ENCODE peak calls at places on chromosomes 12 and 14, in six cellular contexts. V, I, J, M, T and E are unnamed samples.
A peak's percentile ranks its signal among the peaks of the same experiment; 100 is the strongest.

GRCh38 chr14:100590726-100591452 is 3.7 kb upstream of the BEGAIN start:
- DNase-seq in V (no peak), M (no peak), I (peak; percentile 16), J (no peak), T (no peak), E (no peak)

GRCh38 chr12:108563135-108563803 is 873 bp downstream of the ISCU start:
- DNase-seq in V (peak; percentile 75), T (peak; percentile 83), I (peak; percentile 79), J (peak; percentile 87), M (peak; percentile 83), E (peak; percentile 89)

GRCh38 chr14:70018713-70019201 is 139.5 kb downstream of the SMOC1 start:
- DNase-seq in V (no peak), T (no peak), I (no peak), J (no peak), M (no peak), E (no peak)

GRCh38 chr12:80632835-80633234 is 74.6 kb upstream of the MYF6 start:
- DNase-seq in T (no peak), J (no peak), I (peak; percentile 5), M (peak; percentile 23), V (no peak), E (peak; percentile 27)

GRCh38 chr14:100866666-100867630 is 36.6 kb downstream of the RTL1 start:
- DNase-seq in M (no peak), V (no peak), J (no peak), I (no peak), T (no peak), E (no peak)

GRCh38 chr14:104145826-104146642 is 7.6 kb downstream of the KIF26A start:
- DNase-seq in J (no peak), I (peak; percentile 49), T (no peak), M (no peak), V (no peak), E (no peak)

GRCh38 chr12:32918890-32919791 is 22.6 kb upstream of the PKP2 start:
- DNase-seq in I (peak; percentile 66), J (no peak), T (no peak), V (peak; percentile 17), M (peak; percentile 37), E (no peak)

GRCh38 chr12:121711925-121712461 is 559 bp upstream of the TMEM120B start:
- DNase-seq in T (no peak), M (peak; percentile 35), J (no peak), I (no peak), V (no peak), E (peak; percentile 31)

GRCh38 chr12:99235381-99235780 is 412.2 kb upstream of the GARIN6 start:
- DNase-seq in I (no peak), M (no peak), V (no peak), T (no peak), J (no peak), E (peak; percentile 11)

GRCh38 chr12:28065374-28065773 is 92.8 kb upstream of the PTHLH start:
- DNase-seq in J (no peak), T (no peak), V (no peak), M (no peak), I (no peak), E (no peak)

GRCh38 chr14:54011001-54011400 is 54.4 kb upstream of the BMP4 start:
- DNase-seq in I (no peak), T (no peak), V (no peak), J (no peak), M (no peak), E (no peak)

GRCh38 chr14:61581955-61582615 is 113.2 kb upstream of the HIF1A start:
- DNase-seq in I (no peak), J (no peak), V (no peak), T (no peak), M (no peak), E (no peak)

GRCh38 chr14:101980251-101980650 is 15.9 kb downstream of the DYNC1H1 start:
- DNase-seq in V (no peak), M (no peak), T (no peak), I (no peak), J (no peak), E (peak; percentile 37)

GRCh38 chr14:61733972-61734371 is 28.2 kb upstream of the SNAPC1 start:
- DNase-seq in V (no peak), I (no peak), T (no peak), M (no peak), J (no peak), E (no peak)

GRCh38 chr14:72745991-72746980 is 147.6 kb downstream of the DPF3 start:
- DNase-seq in J (no peak), M (no peak), T (no peak), V (no peak), I (no peak), E (no peak)

GRCh38 chr12:124441443-124442190 is 125.8 kb downstream of the NCOR2 start:
- DNase-seq in M (no peak), I (no peak), T (no peak), J (no peak), V (peak; percentile 47), E (no peak)

GRCh38 chr12:105874121-105874520 is 264.6 kb downstream of the NUAK1 start:
- DNase-seq in M (no peak), J (no peak), V (no peak), I (no peak), T (no peak), E (no peak)

GRCh38 chr12:121086896-121087295 is 45.8 kb upstream of the P2RX7 start:
- DNase-seq in I (no peak), J (no peak), M (no peak), V (no peak), T (no peak), E (no peak)

GRCh38 chr12:120856980-120857379 is 47.2 kb downstream of the SPPL3 start:
- DNase-seq in V (no peak), I (no peak), J (peak; percentile 12), M (no peak), T (no peak), E (peak; percentile 67)

GRCh38 chr14:32702571-32702970 is 236.1 kb upstream of the NPAS3 start:
- DNase-seq in J (no peak), M (no peak), V (no peak), I (no peak), T (no peak), E (no peak)

DNA sequence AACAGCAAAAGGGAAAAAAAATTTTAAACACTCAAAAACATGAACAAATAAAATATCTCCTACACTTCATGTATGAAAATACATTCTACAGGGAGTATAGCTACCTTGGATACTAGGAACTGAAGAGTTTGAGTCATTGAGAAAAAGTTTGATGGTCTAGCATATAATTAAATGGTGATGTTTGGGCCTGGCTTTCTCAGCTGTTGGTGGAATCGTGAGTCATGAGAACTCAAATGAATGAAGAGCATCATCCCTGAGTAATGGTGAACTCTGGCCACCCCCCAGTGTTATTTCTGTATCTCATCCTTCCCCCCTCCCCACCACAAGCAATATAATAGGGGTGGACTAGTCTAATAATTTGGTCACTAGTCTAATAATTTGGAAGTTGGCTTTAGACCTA is 6.7 kb upstream of the SLC6A15 start:
- DNase-seq in T (no peak), J (no peak), I (no peak), M (no peak), V (no peak), E (no peak)
- TF ChIP-seq JUND in T (no peak), J (no peak), I (no peak), M (no peak), V (no peak), E (no peak)

GRCh38 chr14:94110552-94111181 is at the start of gene IFI27:
- DNase-seq in M (no peak), J (no peak), V (peak; percentile 44), T (no peak), I (no peak), E (no peak)

GRCh38 chr14:94109915-94110250 is 653 bp upstream of the IFI27 start:
- DNase-seq in J (no peak), I (no peak), T (no peak), M (no peak), V (no peak), E (no peak)

GRCh38 chr14:94113073-94113472 is 2.5 kb downstream of the IFI27 start:
- DNase-seq in T (no peak), I (no peak), V (no peak), J (no peak), M (no peak), E (peak; percentile 34)

GRCh38 chr14:94112513-94113060 is 2.1 kb downstream of the IFI27 start:
- DNase-seq in T (no peak), V (no peak), J (no peak), M (no peak), I (no peak), E (no peak)

DNA sequence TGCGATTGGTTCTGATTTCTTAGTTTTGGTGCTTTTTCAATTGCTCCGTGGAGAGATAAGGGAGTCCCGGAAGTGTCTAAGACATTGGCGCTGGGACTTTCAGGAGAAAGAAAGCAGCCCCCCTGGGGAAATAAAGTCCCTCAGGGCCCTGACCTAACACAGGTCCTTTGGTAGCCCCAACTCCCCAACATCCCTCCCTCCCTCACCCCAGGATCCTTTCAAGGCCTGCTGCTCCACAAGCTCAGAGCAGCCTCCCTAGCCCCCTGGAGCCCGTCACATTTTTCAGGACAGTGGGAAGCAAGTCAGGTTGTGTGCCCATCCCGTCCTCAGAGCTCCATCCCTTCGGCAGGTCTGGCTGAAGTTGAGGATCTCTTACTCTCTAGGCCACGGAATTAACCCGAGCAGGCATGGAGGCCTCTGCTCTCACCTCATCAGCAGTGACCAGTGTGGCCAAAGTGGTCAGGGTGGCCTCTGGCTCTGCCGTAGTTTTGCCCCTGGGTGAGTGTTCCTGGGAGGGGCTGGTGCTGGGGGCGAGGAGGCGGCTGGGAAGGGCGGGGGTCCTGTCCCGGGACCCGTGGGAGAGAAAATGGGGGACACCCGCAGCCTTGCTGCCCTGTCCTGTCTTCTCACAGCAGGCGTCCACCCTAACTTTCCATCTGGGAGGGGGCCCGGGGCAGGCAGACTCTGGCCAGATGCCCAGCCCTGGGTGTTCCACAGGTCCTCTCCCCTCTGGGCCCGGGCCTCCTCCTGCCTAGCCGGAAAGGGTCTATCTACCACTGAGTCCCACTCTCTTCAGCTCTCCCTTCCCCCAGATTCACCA is 950 bp downstream of the IFI27 start:
- DNase-seq in J (no peak), M (no peak), I (no peak), T (no peak), V (no peak), E (no peak)
- TF ChIP-seq JUND in J (no peak), M (no peak), I (no peak), T (no peak), V (no peak), E (no peak)

GRCh38 chr14:24335461-24336146 is 733 bp upstream of the ADCY4 start:
- DNase-seq in J (no peak), V (no peak), M (no peak), I (peak; percentile 32), T (no peak), E (no peak)
- TF ChIP-seq JUND in J (no peak), V (no peak), M (no peak), I (no peak), T (no peak), E (no peak)

DNA sequence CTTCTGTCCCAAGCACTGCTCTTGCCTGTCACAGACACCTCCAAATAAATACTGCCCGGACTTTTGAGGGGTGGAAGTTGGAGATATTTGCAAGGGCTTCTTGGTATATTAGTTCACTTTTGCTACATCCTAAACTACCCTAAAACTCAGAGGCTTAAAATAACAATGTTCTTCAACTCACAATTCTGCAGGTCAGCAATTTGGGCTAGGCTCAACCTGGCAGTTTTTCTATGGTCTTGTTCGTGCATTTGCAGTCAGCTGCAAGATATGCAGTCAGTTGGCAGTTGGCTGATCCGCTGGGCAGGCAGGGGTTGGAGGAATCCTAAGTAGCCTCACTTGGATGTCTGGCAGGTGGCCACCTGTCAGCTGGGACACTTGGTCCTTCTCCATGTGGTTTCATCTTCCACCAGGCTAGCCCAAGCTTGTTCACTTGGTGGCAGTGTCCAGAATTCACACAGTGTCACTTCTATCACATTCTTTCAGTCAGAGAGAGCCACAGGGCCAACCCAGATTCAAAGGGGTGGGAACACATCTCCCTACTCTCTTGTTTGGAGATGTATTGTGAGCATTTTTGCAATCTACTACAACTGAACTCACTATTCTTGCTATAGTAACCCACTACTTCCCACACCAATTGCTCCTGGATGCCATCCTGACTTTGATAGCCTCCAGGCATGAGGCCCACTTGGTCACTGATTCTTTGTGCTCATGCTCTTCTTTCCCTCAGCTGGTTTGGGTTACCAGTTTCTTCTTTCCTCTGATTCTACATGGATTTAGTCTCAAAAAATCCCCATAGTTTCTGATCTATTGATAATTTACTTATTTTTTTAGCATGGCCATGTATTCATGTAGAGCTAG is 27.8 kb upstream of the CAPRIN2 start:
- DNase-seq in M (no peak), V (no peak), I (no peak), J (no peak), T (no peak), E (no peak)
- TF ChIP-seq JUND in M (no peak), V (no peak), I (no peak), J (no peak), T (no peak), E (no peak)